ENCODE peak calls at places on chromosome 3, in five cellular contexts. O is heart left ventricle; H is OCI-M1; I is NCI-H1092 treated with DMSO at 0.1 percent for 48 hours; G is activated CD4-positive, alpha-beta T cell treated with anti-CD3 and anti-CD28 coated beads for 36 hours. E is an unnamed sample.

GRCh38 chr3:59374812-59375211 is 325.0 kb upstream of the CFAP20DC start:
- DNase-seq in O (no peak), H (no peak), I (no peak), G (no peak), E (no peak)

GRCh38 chr3:6392123-6392522 is 468.8 kb upstream of the GRM7 start:
- DNase-seq in O (no peak), H (peak), I (no peak), G (no peak), E (no peak)

GRCh38 chr3:113428581-113428980 is 12.7 kb downstream of the CFAP44 start:
- DNase-seq in O (no peak), H (no peak), I (no peak), G (no peak), E (no peak)

GRCh38 chr3:142993958-142994442 is 7.4 kb upstream of the U2SURP start:
- DNase-seq in O (peak), H (peak), I (peak), G (peak), E (peak)

GRCh38 chr3:42518800-42519567 is 16.5 kb downstream of the VIPR1 start:
- DNase-seq in O (no peak), H (no peak), I (no peak), G (peak), E (no peak)

GRCh38 chr3:74054566-74054965 is 429.8 kb upstream of the PDZRN3 start:
- DNase-seq in O (no peak), H (no peak), I (no peak), G (no peak), E (no peak)

GRCh38 chr3:191158247-191158646 is 40.8 kb upstream of the OSTN start:
- DNase-seq in O (no peak), H (no peak), I (no peak), G (no peak), E (no peak)

GRCh38 chr3:138509586-138509985 is 75.2 kb downstream of the ESYT3 start:
- DNase-seq in O (no peak), H (no peak), I (no peak), G (no peak), E (no peak)

GRCh38 chr3:50204804-50205718 is at the start of gene SLC38A3:
- DNase-seq in O (peak), H (no peak), I (no peak), G (peak), E (peak)

GRCh38 chr3:58173670-58174472 is 36.9 kb downstream of the DNASE1L3 start:
- DNase-seq in O (peak), H (peak), I (peak), G (peak), E (peak)

GRCh38 chr3:71831599-71831998 is 46.7 kb upstream of the PROK2 start:
- DNase-seq in O (no peak), H (no peak), I (no peak), G (no peak), E (no peak)

GRCh38 chr3:61562042-61562809 is 855 bp downstream of the PTPRG start:
- DNase-seq in O (peak), H (peak), I (peak), G (peak), E (peak)

GRCh38 chr3:39727415-39727814 is 82.0 kb upstream of the MYRIP start:
- DNase-seq in O (no peak), H (peak), I (no peak), G (no peak), E (no peak)

GRCh38 chr3:100268986-100269385 is 8.2 kb downstream of the TBC1D23 start:
- DNase-seq in O (no peak), H (no peak), I (no peak), G (no peak), E (no peak)

GRCh38 chr3:51559266-51559907 is 20.9 kb downstream of the RAD54L2 start:
- DNase-seq in O (peak), H (no peak), I (peak), G (no peak), E (peak)

GRCh38 chr3:10353160-10353559 is 32.2 kb upstream of the SEC13 start:
- DNase-seq in O (no peak), H (no peak), I (no peak), G (no peak), E (no peak)

E was measured in body of pancreas.